ENCODE peak calls at places on chromosomes 3 and 15, in ten cellular contexts. G is GM12878, U is tibial nerve, E is transverse colon, B is ovary, K is suprapubic skin, X is stomach, J is esophagus muscularis mucosa, A is A549, W is upper lobe of left lung. C is an unnamed sample. For H3K4me1, the result is how much of the 10 kb centered on the place peaks cover.

GRCh38 chr15:77336006-77336405 is 83.9 kb downstream of the PEAK1 start:
- DNase-seq in G (no peak), U (no peak), E (no peak), B (no peak), K (no peak), X (no peak), J (no peak), A (no peak), W (no peak), C (no peak)

GRCh38 chr3:111084911-111085310 is 13.3 kb downstream of the NECTIN3 start:
- DNase-seq in G (no peak), U (no peak), E (no peak), B (no peak), K (no peak), X (no peak), J (no peak), A (no peak), W (no peak), C (no peak)

GRCh38 chr3:21634112-21634511 is 116.9 kb downstream of the ZNF385D start:
- DNase-seq in G (no peak), U (no peak), E (no peak), B (no peak), K (no peak), X (no peak), J (no peak), A (no peak), W (no peak), C (no peak)

GRCh38 chr3:63232764-63233396 is 45.2 kb upstream of the SYNPR start:
- DNase-seq in G (no peak), U (no peak), E (no peak), B (no peak), K (no peak), X (no peak), J (no peak), A (no peak), W (no peak), C (no peak)

GRCh38 chr3:119257654-119258410 is 17.2 kb upstream of the B4GALT4 start:
- DNase-seq in G (no peak), U (no peak), E (peak), B (no peak), K (no peak), X (peak), J (no peak), A (peak), W (no peak), C (no peak)

GRCh38 chr3:153513236-153513635 is 351.2 kb downstream of the RAP2B start:
- DNase-seq in G (no peak), U (no peak), E (no peak), B (no peak), K (no peak), X (no peak), J (no peak), A (peak), W (no peak), C (no peak)

GRCh38 chr3:45623846-45624245 is 29.3 kb downstream of the LIMD1 start:
- DNase-seq in G (no peak), U (no peak), E (no peak), B (no peak), K (no peak), X (no peak), J (no peak), A (no peak), W (no peak), C (no peak)

GRCh38 chr3:151919446-151919845 is 46.0 kb downstream of the SUCNR1 start:
- DNase-seq in G (no peak), U (peak), E (no peak), B (no peak), K (no peak), X (no peak), J (no peak), A (no peak), W (no peak), C (no peak)

GRCh38 chr3:107561980-107562379 is 39.2 kb downstream of the BBX start:
- DNase-seq in G (no peak), U (no peak), E (no peak), B (no peak), K (no peak), X (no peak), J (no peak), A (no peak), W (no peak), C (no peak)

GRCh38 chr15:66287461-66288055 is 5.8 kb upstream of the DIS3L start:
- DNase-seq in G (no peak), U (no peak), E (no peak), B (no peak), K (no peak), X (no peak), J (no peak), A (peak), W (no peak), C (no peak)

GRCh38 chr3:77426531-77426930 is 386.6 kb downstream of the ROBO2 start:
- DNase-seq in G (no peak), U (no peak), E (no peak), B (no peak), K (no peak), X (no peak), J (no peak), A (no peak), W (no peak), C (no peak)

GRCh38 chr15:55900019-55900418 is 93.4 kb downstream of the NEDD4 start:
- DNase-seq in G (no peak), U (no peak), E (no peak), B (no peak), K (no peak), X (no peak), J (no peak), A (no peak), W (no peak), C (no peak)

GRCh38 chr3:5212625-5213573 is 25.4 kb downstream of the EDEM1 start:
- DNase-seq in G (no peak), U (no peak), E (no peak), B (no peak), K (no peak), X (no peak), J (no peak), A (no peak), W (no peak), C (no peak)

GRCh38 chr3:160365872-160366522 is 33.0 kb downstream of the IFT80 start:
- DNase-seq in G (no peak), U (no peak), E (no peak), B (no peak), K (no peak), X (no peak), J (no peak), A (no peak), W (no peak), C (no peak)

GRCh38 chr3:86991482-86991815 is 500 bp upstream of the VGLL3 start:
- DNase-seq in G (no peak), U (no peak), E (no peak), B (no peak), K (no peak), X (no peak), J (no peak), A (no peak), W (no peak), C (no peak)
- H3K4me3 ChIP-seq in G (no peak), U (peak), E (peak), B (peak), K (peak), X (peak), J (peak), A (peak), W (peak), C (peak)

DNA sequence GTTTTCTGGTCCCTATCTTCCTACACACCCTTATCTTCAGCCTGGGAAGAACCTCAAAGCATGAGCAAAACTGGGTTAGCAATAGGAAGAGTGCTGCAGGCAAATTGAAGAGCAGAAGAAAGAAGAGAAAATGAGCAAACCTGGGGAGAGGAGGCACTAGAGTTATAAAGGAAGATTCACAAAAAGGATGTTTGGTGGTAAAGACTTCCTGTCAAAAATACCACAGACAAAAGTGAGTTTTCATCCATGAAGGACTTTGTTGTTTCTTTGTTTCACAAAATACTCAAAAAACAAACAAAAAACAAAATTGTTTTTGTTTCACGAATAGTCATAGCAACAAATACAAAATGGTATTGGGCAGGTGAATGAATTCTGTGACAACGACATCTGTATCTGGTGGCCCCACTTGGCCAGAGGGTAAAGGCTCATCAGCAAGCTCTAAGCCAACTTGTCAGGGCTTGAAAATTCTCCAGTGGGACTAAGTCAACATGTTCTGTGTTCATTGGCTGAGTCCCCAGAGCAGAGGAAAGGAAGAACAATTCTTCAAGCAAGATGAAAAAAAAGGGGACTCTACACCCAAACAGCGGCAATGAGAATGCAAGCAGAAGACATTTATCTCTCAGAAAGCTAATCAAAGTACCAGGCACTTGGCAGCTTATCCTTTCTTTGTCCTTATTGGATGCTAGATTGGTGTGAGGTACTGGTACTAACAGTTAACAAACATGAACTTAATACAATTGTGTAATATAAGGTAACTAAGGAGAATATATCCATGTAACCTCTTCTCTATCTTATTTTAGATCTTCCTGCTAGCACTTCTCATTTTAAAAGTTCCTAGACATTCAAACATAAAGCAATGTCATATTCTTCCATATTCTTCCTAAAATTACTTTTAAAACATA is 9.7 kb downstream of the ATP8B4 start:
- DNase-seq in G (no peak), U (no peak), E (no peak), B (no peak), K (no peak), X (no peak), J (no peak), A (peak), W (no peak), C (no peak)
- H3K4me1 ChIP-seq in G (under half), U (under half), E (under half), B (under half), K (under half), X (under half), J (under half), A (under half), W (under half), C (under half)

DNA sequence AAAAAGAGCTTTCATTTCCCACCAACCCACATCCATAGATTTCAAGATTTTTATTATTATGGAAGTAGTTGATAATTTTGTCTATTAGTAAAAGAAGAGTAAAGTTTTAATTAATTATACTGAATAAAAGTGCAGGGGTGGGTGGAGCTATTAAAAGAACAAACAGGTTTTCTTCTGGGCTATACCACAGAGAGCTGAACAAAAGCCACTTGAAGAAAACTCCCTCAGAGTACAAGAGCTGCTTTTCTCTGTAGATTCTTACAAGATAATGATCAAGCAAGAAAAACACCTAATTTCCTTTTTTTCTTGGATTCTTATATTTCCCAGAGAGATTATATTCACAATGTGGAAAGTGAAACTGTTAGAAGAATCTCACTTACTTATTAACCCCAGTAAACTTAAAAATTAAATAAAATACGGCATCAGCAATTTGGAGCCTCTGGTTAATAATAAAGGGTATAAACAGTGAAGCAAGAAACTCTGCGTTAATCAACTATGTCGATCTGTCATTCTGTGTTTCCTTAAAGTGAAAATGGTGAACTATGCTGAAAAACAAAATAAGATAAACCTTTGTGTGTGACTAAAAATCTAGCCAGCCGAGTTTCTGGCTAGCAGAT is 84.9 kb downstream of the THBS1 start:
- DNase-seq in G (no peak), U (no peak), E (no peak), B (no peak), K (no peak), X (no peak), J (no peak), A (no peak), W (no peak), C (no peak)
- TF ChIP-seq EP300 in G (no peak), U (no peak), E (no peak), B (no peak), K (no peak), X (no peak), J (no peak), A (no peak), W (no peak), C (no peak)

GRCh38 chr15:80288131-80288530 is 36.1 kb upstream of the CTXND1 start:
- DNase-seq in G (no peak), U (no peak), E (no peak), B (no peak), K (no peak), X (no peak), J (peak), A (no peak), W (no peak), C (no peak)
- H3K4me3 ChIP-seq in G (no peak), U (no peak), E (no peak), B (no peak), K (no peak), X (no peak), J (no peak), A (no peak), W (no peak), C (no peak)

DNA sequence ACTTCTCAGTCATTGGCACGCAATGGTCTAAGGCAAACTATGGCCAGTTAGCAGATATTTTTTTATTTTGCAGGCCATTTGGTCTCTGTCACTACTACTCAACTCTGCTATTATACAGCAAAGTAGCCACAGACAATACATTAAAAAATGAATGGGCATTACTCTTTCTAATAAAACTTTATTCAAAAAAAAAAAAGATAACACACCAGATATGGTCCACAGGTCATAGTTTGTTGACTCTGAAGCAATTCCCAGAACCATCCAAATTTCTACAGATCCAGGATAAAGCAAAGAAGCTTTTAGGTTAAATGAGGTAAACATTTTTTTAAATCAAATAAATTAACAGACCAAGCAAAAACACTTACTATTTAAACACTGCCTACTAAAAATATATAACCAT is 89.4 kb downstream of the TBL1XR1 start:
- DNase-seq in G (no peak), U (no peak), E (no peak), B (no peak), K (no peak), X (no peak), J (no peak), A (no peak), W (no peak), C (no peak)
- H3K4me1 ChIP-seq in G (under half), U (half or more), E (half or more), B (under half), K (half or more), X (under half), J (half or more), A (half or more), W (half or more), C (half or more)

GRCh38 chr15:34883633-34884032 is 85.9 kb downstream of the AQR start:
- DNase-seq in G (no peak), U (no peak), E (no peak), B (no peak), K (no peak), X (no peak), J (no peak), A (no peak), W (no peak), C (no peak)
- TF ChIP-seq EP300 in G (no peak), U (no peak), E (no peak), B (no peak), K (no peak), X (no peak), J (no peak), A (no peak), W (no peak), C (no peak)

DNA sequence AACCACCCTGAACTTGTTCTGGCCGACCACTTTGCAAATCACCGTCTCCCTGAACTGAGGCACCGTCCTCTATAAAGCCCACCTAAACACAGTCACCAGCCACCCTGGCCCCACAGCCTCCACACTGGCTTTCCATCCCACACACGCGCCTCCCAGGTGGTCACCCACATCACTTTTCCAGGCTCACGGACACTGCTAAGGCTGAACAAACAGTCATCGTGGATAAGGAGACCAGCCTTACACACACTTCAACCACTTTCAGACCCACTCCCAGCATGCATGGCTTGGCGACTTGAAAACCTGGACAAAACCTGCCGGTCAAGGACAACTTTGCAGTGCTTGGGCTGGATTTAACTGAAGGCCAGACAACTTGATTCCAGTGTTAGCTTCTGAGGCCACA is 8.4 kb downstream of the CHSY1 start:
- DNase-seq in G (no peak), U (no peak), E (no peak), B (no peak), K (no peak), X (no peak), J (no peak), A (no peak), W (no peak), C (no peak)
- H3K4me3 ChIP-seq in G (peak), U (no peak), E (no peak), B (no peak), K (no peak), X (no peak), J (no peak), A (no peak), W (no peak), C (no peak)